ENCODE peak calls at places on chromosomes 6 and 20, in eight cellular contexts. One of them, this sample, is unnamed.

GRCh38 chr20:1907586-1907985 is 12.4 kb downstream of the SIRPA start:
- DNase-seq in GM12878: no peak
- DNase-seq in sigmoid colon: no peak
- DNase-seq in spleen: no peak
- DNase-seq in breast epithelium: no peak
- DNase-seq in endothelial cell of umbilical vein: no peak
- DNase-seq in SK-N-SH: no peak
- DNase-seq in HCT116: no peak
- DNase-seq in this sample: no peak

GRCh38 chr20:63957690-63958441 is 1.6 kb upstream of the UCKL1 start:
- DNase-seq in GM12878: no peak
- DNase-seq in sigmoid colon: no peak
- DNase-seq in spleen: peak; percentile 79
- DNase-seq in breast epithelium: no peak
- DNase-seq in endothelial cell of umbilical vein: no peak
- DNase-seq in SK-N-SH: no peak
- DNase-seq in HCT116: peak; percentile 67
- DNase-seq in this sample: no peak

GRCh38 chr6:114344216-114344970 is 1.6 kb upstream of the HS3ST5 start:
- DNase-seq in GM12878: no peak
- DNase-seq in sigmoid colon: no peak
- DNase-seq in spleen: no peak
- DNase-seq in breast epithelium: no peak
- DNase-seq in endothelial cell of umbilical vein: peak; percentile 6
- DNase-seq in SK-N-SH: no peak
- DNase-seq in HCT116: no peak
- DNase-seq in this sample: no peak

GRCh38 chr20:4973330-4974097 is 27.8 kb downstream of the SLC23A2 start:
- DNase-seq in GM12878: peak; percentile 85
- DNase-seq in sigmoid colon: peak; percentile 66
- DNase-seq in spleen: peak; percentile 85
- DNase-seq in breast epithelium: no peak
- DNase-seq in endothelial cell of umbilical vein: peak; percentile 95
- DNase-seq in SK-N-SH: no peak
- DNase-seq in HCT116: no peak
- DNase-seq in this sample: no peak

GRCh38 chr20:52482049-52482448 is 290.5 kb upstream of the ZFP64 start:
- DNase-seq in GM12878: no peak
- DNase-seq in sigmoid colon: no peak
- DNase-seq in spleen: no peak
- DNase-seq in breast epithelium: no peak
- DNase-seq in endothelial cell of umbilical vein: no peak
- DNase-seq in SK-N-SH: no peak
- DNase-seq in HCT116: no peak
- DNase-seq in this sample: no peak

GRCh38 chr6:37990762-37991525 is 171.4 kb downstream of the ZFAND3 start:
- DNase-seq in GM12878: no peak
- DNase-seq in sigmoid colon: no peak
- DNase-seq in spleen: no peak
- DNase-seq in breast epithelium: no peak
- DNase-seq in endothelial cell of umbilical vein: no peak
- DNase-seq in SK-N-SH: no peak
- DNase-seq in HCT116: no peak
- DNase-seq in this sample: no peak

GRCh38 chr6:56370127-56370540 is 122.8 kb upstream of the COL21A1 start:
- DNase-seq in GM12878: no peak
- DNase-seq in sigmoid colon: peak; percentile 93
- DNase-seq in spleen: no peak
- DNase-seq in breast epithelium: peak; percentile 70
- DNase-seq in endothelial cell of umbilical vein: peak; percentile 84
- DNase-seq in SK-N-SH: peak; percentile 42
- DNase-seq in HCT116: peak; percentile 76
- DNase-seq in this sample: no peak

GRCh38 chr6:27834879-27835549 is 77.2 kb downstream of the OR2B2 start:
- DNase-seq in GM12878: no peak
- DNase-seq in sigmoid colon: no peak
- DNase-seq in spleen: no peak
- DNase-seq in breast epithelium: no peak
- DNase-seq in endothelial cell of umbilical vein: no peak
- DNase-seq in SK-N-SH: no peak
- DNase-seq in HCT116: no peak
- DNase-seq in this sample: no peak

GRCh38 chr6:149884215-149884614 is 13.7 kb downstream of the RAET1E start:
- DNase-seq in GM12878: no peak
- DNase-seq in sigmoid colon: no peak
- DNase-seq in spleen: no peak
- DNase-seq in breast epithelium: no peak
- DNase-seq in endothelial cell of umbilical vein: no peak
- DNase-seq in SK-N-SH: no peak
- DNase-seq in HCT116: no peak
- DNase-seq in this sample: no peak

GRCh38 chr6:161984707-161985106 is 710.8 kb upstream of the AGPAT4 start:
- DNase-seq in GM12878: no peak
- DNase-seq in sigmoid colon: no peak
- DNase-seq in spleen: no peak
- DNase-seq in breast epithelium: no peak
- DNase-seq in endothelial cell of umbilical vein: no peak
- DNase-seq in SK-N-SH: no peak
- DNase-seq in HCT116: no peak
- DNase-seq in this sample: no peak
- TF ChIP-seq POLR2AphosphoS5 in GM12878: no peak
- TF ChIP-seq POLR2AphosphoS5 in sigmoid colon: no peak
- TF ChIP-seq POLR2AphosphoS5 in spleen: no peak
- TF ChIP-seq POLR2AphosphoS5 in breast epithelium: no peak
- TF ChIP-seq POLR2AphosphoS5 in endothelial cell of umbilical vein: no peak
- TF ChIP-seq POLR2AphosphoS5 in SK-N-SH: no peak
- TF ChIP-seq POLR2AphosphoS5 in HCT116: no peak
- TF ChIP-seq POLR2AphosphoS5 in this sample: no peak

DNA sequence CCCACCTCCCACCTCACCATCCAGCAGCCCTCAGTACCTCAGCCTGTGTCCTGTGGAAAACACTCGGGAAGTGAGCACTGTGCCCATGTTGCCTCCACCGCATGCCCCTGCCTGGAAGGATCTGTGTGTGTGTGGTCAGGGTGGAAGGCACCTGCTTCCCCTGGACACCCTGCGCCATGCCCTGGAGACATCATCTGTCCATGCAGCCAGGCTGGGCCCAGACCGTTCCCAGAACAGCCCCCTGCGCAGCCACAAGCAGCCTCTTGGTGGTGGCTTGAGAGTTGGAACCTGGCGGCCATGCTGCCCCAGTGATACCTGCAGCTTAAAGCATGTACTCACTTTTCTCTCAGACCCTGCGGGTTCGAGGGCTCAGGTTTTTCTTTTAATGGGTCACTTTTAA is 34.9 kb upstream of the SLC22A1 start:
- DNase-seq in GM12878: no peak
- DNase-seq in sigmoid colon: no peak
- DNase-seq in spleen: no peak
- DNase-seq in breast epithelium: no peak
- DNase-seq in endothelial cell of umbilical vein: no peak
- DNase-seq in SK-N-SH: no peak
- DNase-seq in HCT116: no peak
- DNase-seq in this sample: no peak
- H3K36me3 ChIP-seq in GM12878: peaks cover 19% of the 10 kb centered on the region
- H3K36me3 ChIP-seq in sigmoid colon: peaks cover 22% of the 10 kb centered on the region
- H3K36me3 ChIP-seq in spleen: peaks cover 98% of the 10 kb centered on the region
- H3K36me3 ChIP-seq in breast epithelium: peaks cover 5% of the 10 kb centered on the region
- H3K36me3 ChIP-seq in endothelial cell of umbilical vein: no peaks in the 10 kb centered on the region
- H3K36me3 ChIP-seq in SK-N-SH: peaks cover 28% of the 10 kb centered on the region
- H3K36me3 ChIP-seq in HCT116: peaks cover 10% of the 10 kb centered on the region
- H3K36me3 ChIP-seq in this sample: peaks cover 51% of the 10 kb centered on the region

GRCh38 chr6:52571099-52571755 is 5.6 kb downstream of the TRAM2 start:
- DNase-seq in GM12878: no peak
- DNase-seq in sigmoid colon: no peak
- DNase-seq in spleen: no peak
- DNase-seq in breast epithelium: no peak
- DNase-seq in endothelial cell of umbilical vein: peak; percentile 71
- DNase-seq in SK-N-SH: peak; percentile 70
- DNase-seq in HCT116: no peak
- DNase-seq in this sample: no peak
- H3K4me3 ChIP-seq in GM12878: no peak overlapping the region
- H3K4me3 ChIP-seq in sigmoid colon: no peak overlapping the region
- H3K4me3 ChIP-seq in spleen: no peak overlapping the region
- H3K4me3 ChIP-seq in breast epithelium: no peak overlapping the region
- H3K4me3 ChIP-seq in endothelial cell of umbilical vein: no peak overlapping the region
- H3K4me3 ChIP-seq in SK-N-SH: no peak overlapping the region
- H3K4me3 ChIP-seq in HCT116: no peak overlapping the region
- H3K4me3 ChIP-seq in this sample: no peak overlapping the region

GRCh38 chr6:47168176-47168575 is 126.0 kb upstream of the ADGRF1 start:
- DNase-seq in GM12878: no peak
- DNase-seq in sigmoid colon: no peak
- DNase-seq in spleen: no peak
- DNase-seq in breast epithelium: no peak
- DNase-seq in endothelial cell of umbilical vein: no peak
- DNase-seq in SK-N-SH: no peak
- DNase-seq in HCT116: peak; percentile 84
- DNase-seq in this sample: peak; percentile 61
- TF ChIP-seq POLR2AphosphoS5 in GM12878: no peak
- TF ChIP-seq POLR2AphosphoS5 in sigmoid colon: no peak
- TF ChIP-seq POLR2AphosphoS5 in spleen: no peak
- TF ChIP-seq POLR2AphosphoS5 in breast epithelium: no peak
- TF ChIP-seq POLR2AphosphoS5 in endothelial cell of umbilical vein: no peak
- TF ChIP-seq POLR2AphosphoS5 in SK-N-SH: peak; percentile 76
- TF ChIP-seq POLR2AphosphoS5 in HCT116: peak; percentile 66
- TF ChIP-seq POLR2AphosphoS5 in this sample: no peak

GRCh38 chr20:48698507-48699267 is 129.1 kb downstream of the PREX1 start:
- DNase-seq in GM12878: no peak
- DNase-seq in sigmoid colon: peak; percentile 33
- DNase-seq in spleen: peak; percentile 16
- DNase-seq in breast epithelium: no peak
- DNase-seq in endothelial cell of umbilical vein: no peak
- DNase-seq in SK-N-SH: no peak
- DNase-seq in HCT116: no peak
- DNase-seq in this sample: no peak
- H3K36me3 ChIP-seq in GM12878: peaks cover 55% of the 10 kb centered on the region
- H3K36me3 ChIP-seq in sigmoid colon: no peaks in the 10 kb centered on the region
- H3K36me3 ChIP-seq in spleen: peaks cover 62% of the 10 kb centered on the region
- H3K36me3 ChIP-seq in breast epithelium: no peaks in the 10 kb centered on the region
- H3K36me3 ChIP-seq in endothelial cell of umbilical vein: peaks cover 12% of the 10 kb centered on the region
- H3K36me3 ChIP-seq in SK-N-SH: no peaks in the 10 kb centered on the region
- H3K36me3 ChIP-seq in HCT116: no peaks in the 10 kb centered on the region
- H3K36me3 ChIP-seq in this sample: peaks cover 78% of the 10 kb centered on the region

GRCh38 chr6:18019539-18020534 is 32.4 kb upstream of the KIF13A start:
- DNase-seq in GM12878: no peak
- DNase-seq in sigmoid colon: no peak
- DNase-seq in spleen: no peak
- DNase-seq in breast epithelium: no peak
- DNase-seq in endothelial cell of umbilical vein: no peak
- DNase-seq in SK-N-SH: no peak
- DNase-seq in HCT116: no peak
- DNase-seq in this sample: no peak
- H3K4me3 ChIP-seq in GM12878: no peak overlapping the region
- H3K4me3 ChIP-seq in sigmoid colon: peak overlapping the region; percentile 18
- H3K4me3 ChIP-seq in spleen: no peak overlapping the region
- H3K4me3 ChIP-seq in breast epithelium: peak overlapping the region; percentile 23
- H3K4me3 ChIP-seq in endothelial cell of umbilical vein: no peak overlapping the region
- H3K4me3 ChIP-seq in SK-N-SH: no peak overlapping the region
- H3K4me3 ChIP-seq in HCT116: no peak overlapping the region
- H3K4me3 ChIP-seq in this sample: no peak overlapping the region

DNA sequence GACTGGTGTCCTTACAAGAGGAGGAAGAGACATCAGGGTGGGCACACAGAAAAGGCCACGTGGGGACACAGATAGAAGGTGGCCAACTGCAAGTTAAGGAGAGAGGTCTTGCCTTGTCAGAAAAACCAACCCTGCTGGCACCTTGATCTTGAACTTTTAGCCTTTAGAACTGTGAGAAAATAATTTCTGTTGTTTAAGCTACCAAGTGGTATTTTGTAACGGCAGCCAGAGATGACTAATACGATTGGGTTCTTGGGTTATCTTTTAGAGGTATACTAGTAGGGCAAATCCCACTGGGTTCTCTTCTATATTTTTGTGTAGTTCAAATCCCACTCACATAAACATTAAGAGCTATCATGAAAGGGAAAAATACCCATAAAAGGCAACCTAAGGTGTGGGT is 31.9 kb upstream of the ZBTB24 start:
- DNase-seq in GM12878: no peak
- DNase-seq in sigmoid colon: no peak
- DNase-seq in spleen: no peak
- DNase-seq in breast epithelium: no peak
- DNase-seq in endothelial cell of umbilical vein: no peak
- DNase-seq in SK-N-SH: no peak
- DNase-seq in HCT116: no peak
- DNase-seq in this sample: no peak
- TF ChIP-seq POLR2AphosphoS5 in GM12878: no peak
- TF ChIP-seq POLR2AphosphoS5 in sigmoid colon: no peak
- TF ChIP-seq POLR2AphosphoS5 in spleen: no peak
- TF ChIP-seq POLR2AphosphoS5 in breast epithelium: no peak
- TF ChIP-seq POLR2AphosphoS5 in endothelial cell of umbilical vein: no peak
- TF ChIP-seq POLR2AphosphoS5 in SK-N-SH: no peak
- TF ChIP-seq POLR2AphosphoS5 in HCT116: no peak
- TF ChIP-seq POLR2AphosphoS5 in this sample: no peak

DNA sequence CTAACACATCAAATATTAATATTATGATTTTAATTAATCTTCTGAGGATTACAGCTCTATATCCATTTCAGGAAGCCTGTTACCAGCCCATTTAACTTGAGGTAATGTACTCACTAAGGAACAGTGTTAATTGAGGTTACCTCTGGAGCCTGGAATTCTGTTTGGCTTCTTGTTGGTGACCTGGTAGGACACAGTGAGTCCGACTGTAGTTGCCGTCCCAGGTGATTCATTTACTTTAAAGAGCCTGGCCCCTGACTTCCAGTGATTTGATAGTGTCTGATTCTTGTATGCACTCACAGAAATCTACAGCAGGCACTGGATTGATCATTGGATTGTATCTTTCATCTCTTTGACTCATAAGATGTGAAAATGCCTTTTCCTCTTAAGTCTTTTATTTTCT is 34.0 kb downstream of the IGF2R start:
- DNase-seq in GM12878: no peak
- DNase-seq in sigmoid colon: no peak
- DNase-seq in spleen: no peak
- DNase-seq in breast epithelium: no peak
- DNase-seq in endothelial cell of umbilical vein: no peak
- DNase-seq in SK-N-SH: no peak
- DNase-seq in HCT116: no peak
- DNase-seq in this sample: no peak
- H3K36me3 ChIP-seq in GM12878: peaks cover 4% of the 10 kb centered on the region
- H3K36me3 ChIP-seq in sigmoid colon: no peaks in the 10 kb centered on the region
- H3K36me3 ChIP-seq in spleen: no peaks in the 10 kb centered on the region
- H3K36me3 ChIP-seq in breast epithelium: no peaks in the 10 kb centered on the region
- H3K36me3 ChIP-seq in endothelial cell of umbilical vein: no peaks in the 10 kb centered on the region
- H3K36me3 ChIP-seq in SK-N-SH: peaks cover 5% of the 10 kb centered on the region
- H3K36me3 ChIP-seq in HCT116: peaks cover 5% of the 10 kb centered on the region
- H3K36me3 ChIP-seq in this sample: peaks cover 13% of the 10 kb centered on the region

DNA sequence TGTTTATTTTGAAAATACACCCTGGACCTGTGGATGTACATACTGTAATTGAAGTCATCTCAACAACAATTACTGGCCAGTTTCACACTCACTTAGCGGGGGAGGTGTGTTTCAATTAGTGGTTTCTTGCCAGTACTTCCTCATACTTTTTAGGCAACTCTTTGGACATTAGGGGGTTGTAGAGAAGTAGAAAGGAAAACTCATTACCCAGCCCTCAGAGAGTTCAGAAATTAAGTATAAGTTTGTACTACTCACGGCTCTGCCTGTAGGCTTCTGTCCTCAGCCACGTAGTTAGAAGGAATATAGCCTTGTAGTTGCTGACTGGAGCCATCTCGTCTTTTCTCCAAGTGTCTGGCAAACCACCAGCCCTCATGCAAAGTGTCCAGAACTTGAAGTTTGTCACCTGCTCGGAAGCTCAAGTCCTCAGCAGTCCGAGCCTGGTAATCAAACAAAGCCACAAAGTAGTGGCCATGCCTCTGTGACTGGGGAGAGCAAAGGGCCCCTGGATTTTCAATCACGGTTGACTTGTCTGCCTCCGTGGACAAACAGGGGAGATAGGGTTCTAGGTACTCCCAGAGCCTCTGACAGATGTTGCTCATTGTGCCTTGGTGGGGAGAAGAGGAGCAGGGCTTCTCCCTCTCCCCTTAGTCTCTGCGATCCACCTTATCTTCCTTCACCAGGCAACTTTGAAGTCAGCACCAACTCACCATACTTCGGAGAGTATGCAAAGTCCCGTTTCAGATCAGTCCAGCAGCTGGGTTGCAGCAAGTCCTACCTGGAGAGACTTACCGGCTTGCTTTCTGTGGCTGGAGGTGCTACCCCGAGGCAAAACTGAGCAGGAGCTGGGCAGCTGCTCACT is 749 bp downstream of the FRK start:
- DNase-seq in GM12878: peak; percentile 62
- DNase-seq in sigmoid colon: no peak
- DNase-seq in spleen: no peak
- DNase-seq in breast epithelium: no peak
- DNase-seq in endothelial cell of umbilical vein: no peak
- DNase-seq in SK-N-SH: no peak
- DNase-seq in HCT116: no peak
- DNase-seq in this sample: no peak
- H3K4me3 ChIP-seq in GM12878: no peak overlapping the region
- H3K4me3 ChIP-seq in sigmoid colon: peak overlapping the region; percentile 16
- H3K4me3 ChIP-seq in spleen: peak overlapping the region; percentile 15
- H3K4me3 ChIP-seq in breast epithelium: peak overlapping the region; percentile 56
- H3K4me3 ChIP-seq in endothelial cell of umbilical vein: no peak overlapping the region
- H3K4me3 ChIP-seq in SK-N-SH: no peak overlapping the region
- H3K4me3 ChIP-seq in HCT116: peak overlapping the region; percentile 52
- H3K4me3 ChIP-seq in this sample: peak overlapping the region; percentile 76

This sample was measured in SK-N-MC.